ENCODE peak calls at places on chromosomes 3 and 15, in seven cellular contexts. F is A549, W is substantia nigra, R is heart left ventricle, U is left ventricle myocardium inferior, X is prostate gland, Z is hepatocyte. G is an unnamed sample.

GRCh38 chr3:158792709-158793108 is 9.1 kb upstream of the MFSD1 start:
- DNase-seq in W (no peak), Z (peak; percentile 26), R (no peak), U (no peak), X (no peak), F (peak; percentile 83), G (no peak)

GRCh38 chr15:38878026-38878425 is 313.4 kb upstream of the RASGRP1 start:
- DNase-seq in U (no peak), F (no peak), X (no peak), Z (no peak), R (no peak), W (no peak), G (no peak)

GRCh38 chr15:26134152-26134551 is 271.0 kb upstream of the ATP10A start:
- DNase-seq in W (no peak), U (no peak), R (no peak), X (no peak), F (no peak), Z (no peak), G (no peak)

GRCh38 chr15:48040166-48040817 is 80.5 kb upstream of the SLC24A5 start:
- DNase-seq in Z (peak; percentile 57), W (no peak), U (no peak), F (no peak), R (no peak), X (no peak), G (no peak)

GRCh38 chr3:100993309-100993708 is at the start of gene ABI3BP:
- DNase-seq in R (peak; percentile 59), W (no peak), Z (peak; percentile 86), F (peak; percentile 61), U (peak; percentile 66), X (no peak), G (peak; percentile 65)

GRCh38 chr3:102532901-102533300 is 98.1 kb downstream of the ZPLD1 start:
- DNase-seq in U (no peak), W (no peak), R (no peak), Z (no peak), X (no peak), F (no peak), G (no peak)

GRCh38 chr15:46652256-46652655 is 1017.4 kb downstream of the SQOR start:
- DNase-seq in Z (no peak), W (no peak), F (no peak), U (no peak), R (no peak), X (no peak), G (no peak)

GRCh38 chr3:157624801-157625200 is 121.6 kb upstream of the VEPH1 start:
- DNase-seq in F (no peak), U (no peak), Z (no peak), W (no peak), X (no peak), R (no peak), G (no peak)

GRCh38 chr3:69020857-69021256 is 7.4 kb upstream of the EOGT start:
- DNase-seq in F (no peak), X (no peak), Z (no peak), R (no peak), W (no peak), U (no peak), G (no peak)

GRCh38 chr3:52527039-52527731 is 6.5 kb downstream of the NT5DC2 start:
- DNase-seq in R (no peak), W (no peak), F (no peak), Z (no peak), X (no peak), U (peak; percentile 14), G (no peak)

GRCh38 chr3:170064108-170064507 is 26.3 kb downstream of the GPR160 start:
- DNase-seq in X (no peak), R (no peak), Z (no peak), U (no peak), W (no peak), F (no peak), G (no peak)

GRCh38 chr3:40597441-40597840 is 72.7 kb downstream of the ZNF621 start:
- DNase-seq in Z (no peak), R (no peak), U (no peak), X (no peak), W (no peak), F (no peak), G (no peak)

GRCh38 chr3:123821920-123822319 is 62.2 kb downstream of the MYLK start:
- DNase-seq in U (no peak), X (no peak), W (no peak), Z (no peak), F (no peak), R (no peak), G (no peak)

GRCh38 chr15:53611145-53611920 is 148.1 kb downstream of the WDR72 start:
- DNase-seq in W (no peak), R (no peak), F (peak; percentile 46), Z (no peak), U (no peak), X (no peak), G (no peak)

GRCh38 chr3:184388936-184389230 is 9.0 kb downstream of the CHRD start:
- DNase-seq in W (no peak), R (no peak), F (no peak), X (no peak), Z (no peak), U (no peak), G (no peak)

GRCh38 chr3:139491027-139491700 is 14.8 kb upstream of the RBP2 start:
- DNase-seq in U (no peak), W (no peak), Z (peak; percentile 36), R (no peak), F (peak; percentile 6), X (no peak), G (no peak)

GRCh38 chr15:50265620-50266019 is at the start of gene HDC:
- DNase-seq in R (no peak), F (no peak), W (no peak), X (no peak), Z (no peak), U (no peak), G (no peak)

GRCh38 chr3:123880998-123881561 is 3.1 kb downstream of the MYLK start:
- DNase-seq in F (peak; percentile 65), W (no peak), X (no peak), R (no peak), Z (peak; percentile 28), U (no peak), G (no peak)

GRCh38 chr15:85545185-85545584 is 164.8 kb downstream of the AKAP13 start:
- DNase-seq in X (no peak), R (no peak), F (no peak), W (no peak), U (no peak), Z (no peak), G (no peak)

GRCh38 chr3:33047842-33048834 is 48.8 kb downstream of the GLB1 start:
- DNase-seq in X (no peak), R (no peak), W (no peak), Z (no peak), F (no peak), U (no peak), G (no peak)

DNA sequence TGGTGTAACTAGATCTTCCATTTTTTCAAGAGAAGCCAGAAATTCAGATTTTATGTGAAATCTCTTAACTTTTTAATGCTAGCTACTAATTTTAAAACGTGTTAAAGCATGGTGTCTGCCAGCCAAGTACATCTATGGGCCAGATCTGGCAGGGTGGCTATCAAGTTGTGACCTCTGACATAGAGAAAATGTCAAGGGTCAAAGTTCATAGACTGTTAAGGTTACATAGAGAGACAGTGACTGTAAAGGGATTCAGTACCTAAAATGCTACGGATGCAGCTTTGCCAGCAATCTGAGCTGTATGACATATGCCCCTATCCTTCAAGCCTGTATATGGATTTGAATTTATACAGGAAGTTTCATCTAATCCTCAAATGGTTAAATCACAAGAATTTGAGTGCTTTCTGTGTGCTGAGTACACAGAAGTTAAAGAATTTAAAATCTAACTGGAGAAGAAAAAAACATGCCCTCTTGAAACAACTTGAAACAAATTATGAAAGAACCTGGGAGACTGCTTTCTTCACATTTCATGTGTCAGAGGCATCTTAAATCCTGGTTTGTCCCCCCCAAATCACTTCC is 989 bp upstream of the ARHGAP31 start:
- DNase-seq in F (no peak), Z (no peak), U (no peak), W (no peak), X (no peak), R (no peak), G (no peak)
- H3K27ac ChIP-seq in F (peak overlapping the region; percentile 6), Z (peak overlapping the region; percentile 94), U (peak overlapping the region; percentile 98), W (peak overlapping the region; percentile 69), X (peak overlapping the region; percentile 90), R (peak overlapping the region; percentile 99), G (peak overlapping the region; percentile 90)

GRCh38 chr3:98737301-98737700 is 25.8 kb upstream of the ST3GAL6 start:
- DNase-seq in X (no peak), W (no peak), F (no peak), R (no peak), Z (no peak), U (no peak), G (no peak)
- H3K27ac ChIP-seq in X (no peak overlapping the region), W (no peak overlapping the region), F (no peak overlapping the region), R (no peak overlapping the region), Z (no peak overlapping the region), U (peak overlapping the region; percentile 41), G (no peak overlapping the region)

DNA sequence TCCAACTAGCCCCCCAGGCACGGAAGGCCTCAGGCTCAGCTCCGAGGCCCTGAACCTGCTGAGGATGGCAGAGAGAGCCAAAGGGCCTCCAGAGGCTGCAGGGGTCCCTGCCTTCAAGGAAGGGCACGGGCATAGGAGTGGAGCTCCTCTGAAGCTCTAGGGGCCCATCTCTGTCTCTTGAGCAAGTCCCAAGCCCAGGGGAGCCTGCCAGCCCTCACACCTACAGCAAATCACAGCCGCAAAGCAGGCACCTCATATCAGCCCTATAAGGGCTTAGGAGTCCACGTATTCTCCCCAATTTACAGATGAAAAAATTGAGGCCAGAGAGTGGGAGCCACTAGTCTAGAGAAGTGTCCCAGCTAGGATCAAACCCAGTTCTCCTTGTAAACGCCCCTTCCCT is 14.2 kb downstream of the PSTPIP1 start:
- DNase-seq in R (no peak), F (no peak), Z (no peak), U (no peak), W (no peak), X (no peak), G (no peak)
- H3K27ac ChIP-seq in R (no peak overlapping the region), F (no peak overlapping the region), Z (no peak overlapping the region), U (no peak overlapping the region), W (no peak overlapping the region), X (no peak overlapping the region), G (no peak overlapping the region)

DNA sequence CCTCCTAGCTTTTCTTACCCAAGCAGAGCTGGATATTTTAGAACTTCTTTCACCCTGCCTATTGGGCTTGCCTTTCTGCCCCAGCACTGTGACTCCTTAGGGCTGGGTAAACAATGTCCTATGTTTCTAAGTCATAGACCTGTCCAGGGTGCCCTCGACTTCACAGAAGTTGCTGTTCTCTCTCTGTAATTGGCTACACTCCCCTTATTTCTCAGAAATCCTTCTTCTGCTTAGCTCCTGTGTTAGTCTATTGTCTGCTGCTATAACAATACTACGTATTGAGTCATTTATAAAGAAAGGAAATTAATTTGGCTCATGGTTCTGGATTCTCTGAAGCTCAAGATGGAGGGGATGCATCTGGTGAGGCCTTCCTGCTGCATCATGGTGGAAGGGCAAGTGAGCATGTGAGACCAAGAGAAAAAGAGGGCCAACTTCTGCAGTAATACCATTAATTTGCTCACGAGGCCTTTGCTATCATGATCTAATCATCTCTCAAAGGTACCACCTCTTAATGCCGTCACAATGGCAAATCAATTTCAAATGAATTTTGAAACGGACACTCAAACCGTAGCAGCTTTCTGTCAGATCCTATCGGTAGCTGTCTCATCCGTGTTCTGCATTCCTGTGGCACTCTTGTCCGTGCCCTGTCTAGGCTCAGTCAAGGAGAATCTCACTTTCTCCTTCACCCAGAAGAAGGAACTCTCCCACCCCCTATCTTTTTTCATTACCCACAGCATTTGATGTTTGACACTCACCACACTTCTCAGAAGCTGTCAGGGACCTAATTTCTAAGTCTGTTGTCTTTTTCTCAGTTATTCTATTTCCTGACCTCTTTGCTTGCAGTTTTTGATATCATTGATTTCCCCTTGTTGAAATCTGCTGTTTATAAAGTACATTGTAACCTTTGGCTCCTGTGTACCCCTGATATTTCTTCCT is 22.3 kb upstream of the GPR171 start:
- DNase-seq in U (no peak), X (no peak), W (no peak), R (no peak), F (no peak), Z (no peak), G (no peak)
- H3K27ac ChIP-seq in U (no peak overlapping the region), X (no peak overlapping the region), W (no peak overlapping the region), R (no peak overlapping the region), F (peak overlapping the region; percentile 50), Z (no peak overlapping the region), G (no peak overlapping the region)

G was measured in thoracic aorta.